ENCODE peak calls at places on chromosome X, in five cellular contexts. Y, L, M, G and S are unnamed samples.

GRCh38 chrX:24506082-24506481 is 41.0 kb downstream of the PDK3 start:
- DNase-seq in Y (no peak), L (no peak), M (no peak), G (peak), S (no peak)

GRCh38 chrX:19899234-19899788 is 11.9 kb upstream of the SH3KBP1 start:
- DNase-seq in Y (no peak), L (no peak), M (no peak), G (no peak), S (no peak)

GRCh38 chrX:56783996-56784620 is 55.1 kb downstream of the NBDY start:
- DNase-seq in Y (no peak), L (no peak), M (no peak), G (no peak), S (no peak)

GRCh38 chrX:55818673-55819375 is 101.3 kb downstream of the RRAGB start:
- DNase-seq in Y (no peak), L (no peak), M (no peak), G (no peak), S (no peak)

GRCh38 chrX:125205918-125206665 is 113.6 kb upstream of the TEX13C start:
- DNase-seq in Y (no peak), L (no peak), M (no peak), G (peak), S (no peak)

GRCh38 chrX:39941332-39941920 is 156.3 kb downstream of the BCOR start:
- DNase-seq in Y (no peak), L (peak), M (no peak), G (no peak), S (no peak)

GRCh38 chrX:81316163-81316562 is 114.3 kb downstream of the SH3BGRL start:
- DNase-seq in Y (no peak), L (no peak), M (no peak), G (no peak), S (no peak)

GRCh38 chrX:37685452-37686347 is at the start of gene XK:
- DNase-seq in Y (peak), L (peak), M (peak), G (peak), S (peak)

GRCh38 chrX:15683193-15683592 is 18.6 kb upstream of the CLTRN start:
- DNase-seq in Y (no peak), L (no peak), M (no peak), G (no peak), S (no peak)

GRCh38 chrX:135384161-135384836 is 37.4 kb upstream of the SMIM10L2A start:
- DNase-seq in Y (no peak), L (no peak), M (peak), G (no peak), S (no peak)

GRCh38 chrX:153684447-153685178 is 3.1 kb upstream of the SLC6A8 start:
- DNase-seq in Y (no peak), L (no peak), M (no peak), G (no peak), S (no peak)

GRCh38 chrX:120213438-120214265 is 37.0 kb upstream of the ZBTB33 start:
- DNase-seq in Y (peak), L (peak), M (peak), G (peak), S (peak)

GRCh38 chrX:5870238-5870637 is 358.4 kb downstream of the NLGN4X start:
- DNase-seq in Y (no peak), L (no peak), M (no peak), G (no peak), S (no peak)

GRCh38 chrX:640641-641040 is 10.1 kb downstream of the SHOX start:
- DNase-seq in Y (no peak), L (no peak), M (no peak), G (no peak), S (no peak)

GRCh38 chrX:42398967-42399631 is 378.9 kb downstream of the PPP1R2C start:
- DNase-seq in Y (no peak), L (no peak), M (peak), G (no peak), S (no peak)